ENCODE peak calls at places on chromosomes 1 and 21, in seven cellular contexts. Q is lower lobe of right lung, H is GM23338, E is Karpas-422, S is Peyer's patch, M is RWPE2, T is mesendoderm. B is an unnamed sample. For H3K36me3, the result is how much of the 10 kb centered on the place peaks cover.

GRCh38 chr1:175319112-175319911 is 126.7 kb upstream of the KIAA0040 start:
- DNase-seq in E (peak), T (peak), S (peak), Q (peak), M (no peak), H (peak), B (peak)

GRCh38 chr21:15063081-15063820 is 1.5 kb downstream of the NRIP1 start:
- DNase-seq in S (peak), H (no peak), E (no peak), M (no peak), T (peak), Q (no peak), B (peak)

GRCh38 chr1:16226495-16227179 is 10.3 kb downstream of the CPLANE2 start:
- DNase-seq in E (no peak), M (no peak), S (no peak), Q (peak), T (peak), H (peak), B (no peak)

GRCh38 chr1:201126832-201127754 is at the start of gene ASCL5:
- DNase-seq in S (peak), H (peak), E (no peak), Q (no peak), T (peak), M (no peak), B (no peak)

GRCh38 chr1:234149217-234149616 is 224.0 kb upstream of the COA6 start:
- DNase-seq in H (no peak), S (no peak), Q (no peak), M (no peak), T (no peak), E (no peak), B (no peak)

GRCh38 chr1:168803696-168804510 is 74.9 kb upstream of the DPT start:
- DNase-seq in M (no peak), H (peak), E (no peak), Q (no peak), T (peak), S (no peak), B (no peak)

GRCh38 chr1:173798078-173798477 is 26.4 kb upstream of the DARS2 start:
- DNase-seq in T (no peak), E (no peak), Q (no peak), H (no peak), S (no peak), M (no peak), B (no peak)

GRCh38 chr1:40530735-40531380 is 579 bp upstream of the ZNF684 start:
- DNase-seq in Q (no peak), H (peak), T (no peak), S (no peak), E (no peak), M (no peak), B (no peak)

GRCh38 chr1:243364866-243365265 is 109.0 kb downstream of the SDCCAG8 start:
- DNase-seq in Q (no peak), E (no peak), T (no peak), H (no peak), S (no peak), M (no peak), B (no peak)

GRCh38 chr1:160186246-160186645 is 4.1 kb upstream of the CASQ1 start:
- DNase-seq in S (no peak), Q (no peak), T (no peak), E (no peak), H (no peak), M (no peak), B (no peak)

GRCh38 chr1:179798213-179798863 is 55.2 kb downstream of the FAM163A start:
- DNase-seq in T (no peak), H (no peak), Q (no peak), E (no peak), S (no peak), M (no peak), B (no peak)

GRCh38 chr21:39630827-39631226 is 18.1 kb downstream of the B3GALT5 start:
- DNase-seq in Q (no peak), M (no peak), E (no peak), T (no peak), H (no peak), S (no peak), B (no peak)

GRCh38 chr1:17581389-17582123 is 42.1 kb downstream of the ARHGEF10L start:
- DNase-seq in E (no peak), Q (no peak), T (no peak), M (no peak), H (no peak), S (no peak), B (no peak)

GRCh38 chr1:206449566-206449965 is 20.7 kb upstream of the IKBKE start:
- DNase-seq in M (no peak), E (no peak), S (no peak), Q (no peak), T (peak), H (no peak), B (no peak)

GRCh38 chr1:200869376-200869752 is 3.4 kb upstream of the GPR25 start:
- DNase-seq in Q (no peak), H (no peak), T (no peak), M (no peak), E (no peak), S (no peak), B (no peak)

GRCh38 chr1:234929369-234929768 is 199.3 kb downstream of the TOMM20 start:
- DNase-seq in Q (no peak), S (peak), T (no peak), H (no peak), M (no peak), E (no peak), B (no peak)

GRCh38 chr21:29637553-29637952 is 302.2 kb downstream of the GRIK1 start:
- DNase-seq in M (no peak), Q (no peak), E (no peak), T (no peak), H (no peak), S (no peak), B (no peak)

GRCh38 chr1:228157381-228158126 is 7.8 kb downstream of the GJC2 start:
- DNase-seq in T (no peak), H (no peak), Q (peak), M (no peak), S (no peak), E (no peak), B (no peak)

GRCh38 chr1:116289219-116289618 is 83.8 kb upstream of the ATP1A1 start:
- DNase-seq in Q (no peak), S (no peak), H (no peak), E (no peak), M (no peak), T (no peak), B (no peak)

GRCh38 chr1:185139231-185139630 is 17.5 kb downstream of the TRMT1L start:
- DNase-seq in H (no peak), Q (no peak), E (no peak), S (no peak), T (no peak), M (no peak), B (no peak)

GRCh38 chr21:25791321-25791720 is 56.5 kb downstream of the GABPA start:
- DNase-seq in Q (no peak), M (no peak), S (no peak), E (no peak), T (peak), H (peak), B (no peak)

DNA sequence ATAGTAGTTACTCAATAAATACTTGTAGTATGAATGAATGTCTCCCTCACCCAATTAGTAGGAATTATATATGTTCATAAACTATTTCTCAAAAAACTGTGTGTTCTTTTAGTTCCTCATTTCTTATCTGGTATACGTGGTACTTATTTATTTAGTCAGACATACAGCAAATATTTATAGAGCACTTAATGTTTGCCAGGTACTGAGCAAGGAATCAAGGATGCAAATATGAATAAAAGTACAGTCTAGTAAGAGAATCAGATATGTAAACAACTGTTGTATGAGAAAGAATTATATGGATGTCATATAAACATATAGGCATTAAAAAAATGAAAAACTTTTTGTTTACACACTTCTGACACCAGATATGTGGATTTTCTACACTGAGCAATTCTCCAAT is 58.5 kb downstream of the ATF6 start:
- DNase-seq in Q (no peak), T (no peak), E (no peak), H (no peak), M (no peak), S (no peak), B (no peak)
- H3K36me3 ChIP-seq in Q (under half), T (under half), E (under half), H (under half), M (under half), S (under half), B (under half)

GRCh38 chr1:54409156-54410142 is 3.3 kb upstream of the SSBP3 start:
- DNase-seq in E (no peak), T (peak), H (no peak), Q (no peak), M (no peak), S (peak), B (no peak)
- H3K4me3 ChIP-seq in E (no peak), T (no peak), H (no peak), Q (no peak), M (no peak), S (no peak), B (no peak)

GRCh38 chr1:73800376-73800775 is 397.6 kb downstream of the LRRIQ3 start:
- DNase-seq in H (no peak), M (no peak), S (no peak), Q (no peak), T (no peak), E (no peak), B (no peak)
- H3K27ac ChIP-seq in H (no peak), M (no peak), S (no peak), Q (no peak), T (no peak), E (no peak), B (no peak)

DNA sequence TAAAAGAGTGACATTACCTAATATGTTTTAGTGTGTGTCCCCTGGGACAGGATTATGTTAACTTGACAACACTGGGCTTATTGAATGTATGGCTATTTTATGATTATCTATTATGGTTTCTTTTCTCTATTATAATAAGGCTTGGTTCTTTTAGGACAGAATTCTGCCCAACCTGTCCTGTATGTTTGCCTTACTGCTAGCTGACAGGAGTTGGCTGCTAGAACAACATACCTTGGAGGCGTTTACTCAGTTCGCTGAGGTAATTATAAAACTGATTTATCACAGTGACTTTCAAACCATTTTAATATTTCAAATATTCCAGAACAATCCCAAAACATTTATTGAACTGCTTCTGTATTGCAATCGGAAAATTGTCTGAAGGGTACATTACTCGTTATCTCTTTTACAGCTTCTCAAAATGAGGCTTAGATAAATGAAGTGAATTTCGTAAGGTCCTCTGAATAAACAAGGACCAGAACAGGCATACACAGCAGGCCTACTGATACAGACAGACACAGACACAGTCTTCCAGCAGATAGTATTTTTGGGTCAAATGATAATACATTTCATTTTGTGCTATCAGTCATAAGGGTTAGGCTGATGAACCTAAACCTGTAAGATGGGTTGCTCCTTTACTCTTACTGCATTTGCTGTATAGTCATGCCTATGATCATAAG is 44.2 kb downstream of the SCYL3 start:
- DNase-seq in H (no peak), E (no peak), Q (no peak), T (no peak), M (no peak), S (no peak), B (no peak)
- H3K36me3 ChIP-seq in H (half or more), E (half or more), Q (half or more), T (under half), M (half or more), S (under half), B (under half)

B was measured in CD4-positive, alpha-beta memory T cell.